ENCODE peak calls at places on chromosomes 7 and 10, in ten cellular contexts. E is heart left ventricle, Y is Peyer's patch, X is spleen, H is erythroblast, J is endothelial cell of umbilical vein, W is uterus, N is HepG2, G is IMR-90, C is breast epithelium. F is an unnamed sample.

GRCh38 chr10:80421369-80422220 is 13.2 kb downstream of the PRXL2A start:
- DNase-seq in E (no peak), Y (no peak), X (no peak), H (no peak), J (no peak), W (no peak), N (no peak), G (no peak), C (no peak), F (no peak)

GRCh38 chr10:112475565-112476233 is 28.7 kb downstream of the VTI1A start:
- DNase-seq in E (no peak), Y (no peak), X (no peak), H (no peak), J (peak), W (no peak), N (no peak), G (peak), C (no peak), F (no peak)

GRCh38 chr10:80988755-80989154 is 451.1 kb downstream of the SH2D4B start:
- DNase-seq in E (no peak), Y (no peak), X (no peak), H (no peak), J (no peak), W (no peak), N (no peak), G (no peak), C (no peak), F (no peak)

GRCh38 chr7:128705891-128706333 is 33.2 kb upstream of the CALU start:
- DNase-seq in E (no peak), Y (no peak), X (no peak), H (no peak), J (peak), W (no peak), N (no peak), G (peak), C (no peak), F (no peak)

GRCh38 chr10:17474595-17474994 is 20.2 kb upstream of the ST8SIA6 start:
- DNase-seq in E (no peak), Y (no peak), X (no peak), H (peak), J (peak), W (no peak), N (no peak), G (peak), C (no peak), F (no peak)

GRCh38 chr10:128978211-128978610 is 488.8 kb upstream of the MGMT start:
- DNase-seq in E (no peak), Y (no peak), X (peak), H (no peak), J (no peak), W (no peak), N (no peak), G (no peak), C (no peak), F (no peak)

GRCh38 chr7:50739744-50740455 is 42.8 kb downstream of the GRB10 start:
- DNase-seq in E (no peak), Y (peak), X (peak), H (no peak), J (peak), W (no peak), N (no peak), G (no peak), C (no peak), F (no peak)

GRCh38 chr7:24812313-24812945 is 55.2 kb upstream of the GSDME start:
- DNase-seq in E (no peak), Y (no peak), X (peak), H (peak), J (peak), W (peak), N (peak), G (peak), C (no peak), F (peak)

GRCh38 chr7:46871516-46871915 is 710.4 kb downstream of the TNS3 start:
- DNase-seq in E (no peak), Y (no peak), X (no peak), H (no peak), J (no peak), W (no peak), N (no peak), G (no peak), C (no peak), F (no peak)

GRCh38 chr7:48255046-48255445 is 83.8 kb downstream of the ABCA13 start:
- DNase-seq in E (no peak), Y (no peak), X (no peak), H (no peak), J (peak), W (no peak), N (no peak), G (peak), C (no peak), F (no peak)

GRCh38 chr10:121438320-121438719 is 159.9 kb downstream of the FGFR2 start:
- DNase-seq in E (no peak), Y (no peak), X (no peak), H (no peak), J (no peak), W (no peak), N (no peak), G (no peak), C (no peak), F (no peak)

GRCh38 chr10:92011560-92012214 is 88.1 kb downstream of the BTAF1 start:
- DNase-seq in E (no peak), Y (no peak), X (no peak), H (peak), J (peak), W (no peak), N (peak), G (peak), C (no peak), F (no peak)

GRCh38 chr7:28036748-28037147 is 143.8 kb downstream of the JAZF1 start:
- DNase-seq in E (no peak), Y (no peak), X (no peak), H (no peak), J (no peak), W (no peak), N (no peak), G (no peak), C (no peak), F (no peak)

GRCh38 chr10:114181971-114182370 is 2.8 kb downstream of the TDRD1 start:
- DNase-seq in E (peak), Y (no peak), X (no peak), H (no peak), J (peak), W (peak), N (no peak), G (no peak), C (peak), F (peak)

GRCh38 chr10:126012485-126012884 is 116.1 kb downstream of the FANK1 start:
- DNase-seq in E (no peak), Y (no peak), X (no peak), H (no peak), J (peak), W (no peak), N (no peak), G (peak), C (no peak), F (no peak)

GRCh38 chr7:39086638-39087360 is 109.1 kb downstream of the POU6F2 start:
- DNase-seq in E (no peak), Y (no peak), X (no peak), H (no peak), J (no peak), W (no peak), N (no peak), G (no peak), C (no peak), F (no peak)

GRCh38 chr7:48083114-48083830 is 5.8 kb upstream of the UPP1 start:
- DNase-seq in E (no peak), Y (no peak), X (no peak), H (no peak), J (no peak), W (no peak), N (no peak), G (peak), C (no peak), F (peak)

GRCh38 chr7:128113839-128114238 is 82.6 kb upstream of the LRRC4 start:
- DNase-seq in E (no peak), Y (peak), X (peak), H (no peak), J (no peak), W (no peak), N (no peak), G (no peak), C (no peak), F (no peak)

GRCh38 chr7:4239991-4240812 is 441.9 kb upstream of the FOXK1 start:
- DNase-seq in E (no peak), Y (no peak), X (peak), H (no peak), J (no peak), W (no peak), N (peak), G (no peak), C (no peak), F (no peak)

GRCh38 chr10:132706701-132707100 is 79.2 kb downstream of the NKX6-2 start:
- DNase-seq in E (peak), Y (no peak), X (peak), H (no peak), J (no peak), W (no peak), N (no peak), G (no peak), C (no peak), F (no peak)

GRCh38 chr10:3438608-3439007 is 266.0 kb upstream of the PITRM1 start:
- DNase-seq in E (no peak), Y (no peak), X (no peak), H (no peak), J (no peak), W (no peak), N (no peak), G (no peak), C (no peak), F (no peak)

GRCh38 chr10:105210546-105210945 is 569.5 kb downstream of the SORCS3 start:
- DNase-seq in E (no peak), Y (no peak), X (no peak), H (no peak), J (no peak), W (no peak), N (no peak), G (no peak), C (no peak), F (no peak)

GRCh38 chr10:81866753-81867152 is 8.2 kb upstream of the NRG3 start:
- DNase-seq in E (no peak), Y (no peak), X (no peak), H (no peak), J (peak), W (no peak), N (no peak), G (no peak), C (no peak), F (no peak)

GRCh38 chr10:122269097-122269687 is 1.9 kb upstream of the BTBD16 start:
- DNase-seq in E (no peak), Y (no peak), X (peak), H (no peak), J (no peak), W (no peak), N (no peak), G (no peak), C (no peak), F (no peak)

GRCh38 chr7:108839091-108839490 is 269.4 kb downstream of the DNAJB9 start:
- DNase-seq in E (no peak), Y (no peak), X (no peak), H (no peak), J (no peak), W (no peak), N (no peak), G (no peak), C (no peak), F (no peak)

GRCh38 chr10:42875792-42876191 is 93.2 kb downstream of the BMS1 start:
- DNase-seq in E (no peak), Y (no peak), X (no peak), H (no peak), J (no peak), W (no peak), N (no peak), G (peak), C (no peak), F (no peak)

GRCh38 chr7:5375925-5376324 is 47.7 kb downstream of the TNRC18 start:
- DNase-seq in E (no peak), Y (no peak), X (no peak), H (no peak), J (no peak), W (no peak), N (no peak), G (no peak), C (no peak), F (no peak)
- TF ChIP-seq POLR2A in E (no peak), Y (no peak), X (no peak), H (no peak), J (no peak), W (no peak), N (no peak), G (no peak), C (no peak), F (no peak)

GRCh38 chr10:62681211-62681940 is 123.1 kb upstream of the ADO start:
- DNase-seq in E (no peak), Y (peak), X (peak), H (no peak), J (no peak), W (no peak), N (peak), G (no peak), C (no peak), F (peak)
- TF ChIP-seq POLR2A in E (no peak), Y (no peak), X (no peak), H (no peak), J (no peak), W (no peak), N (no peak), G (no peak), C (no peak), F (no peak)

GRCh38 chr10:77666821-77667220 is 29.2 kb upstream of the KCNMA1 start:
- DNase-seq in E (no peak), Y (no peak), X (no peak), H (no peak), J (no peak), W (no peak), N (no peak), G (no peak), C (no peak), F (no peak)

GRCh38 chr10:77671594-77672252 is 34.1 kb upstream of the KCNMA1 start:
- DNase-seq in E (no peak), Y (no peak), X (no peak), H (no peak), J (no peak), W (no peak), N (no peak), G (no peak), C (no peak), F (no peak)

GRCh38 chr10:77670817-77671443 is 33.3 kb upstream of the KCNMA1 start:
- DNase-seq in E (no peak), Y (no peak), X (no peak), H (no peak), J (no peak), W (no peak), N (no peak), G (no peak), C (no peak), F (no peak)

GRCh38 chr10:77667426-77668324 is 30.1 kb upstream of the KCNMA1 start:
- DNase-seq in E (no peak), Y (no peak), X (no peak), H (no peak), J (no peak), W (no peak), N (no peak), G (no peak), C (no peak), F (no peak)

DNA sequence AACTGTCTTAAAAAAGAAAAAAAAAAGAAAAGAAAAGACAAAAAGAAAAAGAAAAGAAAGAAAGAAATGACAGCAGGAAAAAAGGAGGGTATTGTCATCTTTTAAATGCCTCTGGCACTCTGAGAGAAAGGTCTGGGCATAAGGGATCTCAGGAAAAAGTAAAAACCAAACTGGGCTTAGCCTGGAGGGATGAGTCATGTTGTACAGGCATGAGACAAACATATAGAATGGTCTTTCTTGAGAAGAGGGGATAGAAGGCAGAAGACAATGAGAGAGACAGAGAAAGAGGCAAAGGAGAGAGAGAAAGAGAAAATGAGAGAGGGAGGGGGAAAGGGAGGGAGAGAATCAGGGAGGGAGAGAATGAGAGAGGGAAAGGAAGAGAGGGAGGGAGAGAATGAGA is 32.3 kb upstream of the KCNMA1 start:
- DNase-seq in E (no peak), Y (no peak), X (no peak), H (no peak), J (no peak), W (no peak), N (no peak), G (peak), C (no peak), F (no peak)
- TF ChIP-seq POLR2A in E (no peak), Y (no peak), X (no peak), H (no peak), J (no peak), W (no peak), N (no peak), G (no peak), C (no peak), F (no peak)

DNA sequence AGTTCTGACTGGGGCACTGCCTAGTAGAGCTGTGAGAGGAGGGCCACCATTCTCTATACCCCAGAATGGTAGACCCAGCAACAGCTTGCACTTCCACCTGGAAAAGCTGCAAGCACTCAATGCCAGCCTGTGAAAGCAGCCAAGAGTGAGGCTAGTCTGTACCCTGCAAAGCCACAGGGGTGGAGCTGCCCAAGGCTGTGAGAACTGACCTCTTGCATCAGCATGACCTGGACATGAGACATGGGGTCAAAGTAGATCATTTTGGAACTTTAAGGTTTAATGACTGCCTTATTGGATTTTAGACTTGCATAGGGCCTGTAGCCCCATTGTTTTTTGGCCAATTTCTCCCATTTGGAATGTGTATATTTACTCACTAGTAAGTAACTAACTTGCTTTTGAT is 206.3 kb downstream of the TPK1 start:
- DNase-seq in E (no peak), Y (no peak), X (no peak), H (no peak), J (no peak), W (no peak), N (no peak), G (no peak), C (no peak), F (no peak)
- TF ChIP-seq POLR2A in E (no peak), Y (no peak), X (no peak), H (no peak), J (no peak), W (no peak), N (no peak), G (no peak), C (no peak), F (no peak)

GRCh38 chr7:75980126-75980864 is 14.1 kb downstream of the TMEM120A start:
- DNase-seq in E (peak), Y (no peak), X (peak), H (peak), J (no peak), W (peak), N (no peak), G (no peak), C (no peak), F (peak)
- TF ChIP-seq POLR2A in E (no peak), Y (no peak), X (no peak), H (no peak), J (no peak), W (no peak), N (no peak), G (no peak), C (no peak), F (peak)

GRCh38 chr7:100275120-100275519 is 32.4 kb upstream of the SPDYE3 start:
- DNase-seq in E (no peak), Y (no peak), X (no peak), H (no peak), J (no peak), W (no peak), N (no peak), G (no peak), C (no peak), F (no peak)

GRCh38 chr7:100266576-100267354 is 40.7 kb upstream of the SPDYE3 start:
- DNase-seq in E (no peak), Y (no peak), X (no peak), H (no peak), J (peak), W (no peak), N (no peak), G (no peak), C (no peak), F (no peak)

GRCh38 chr7:100267648-100268047 is 39.9 kb upstream of the SPDYE3 start:
- DNase-seq in E (no peak), Y (no peak), X (no peak), H (no peak), J (no peak), W (no peak), N (no peak), G (no peak), C (no peak), F (no peak)

DNA sequence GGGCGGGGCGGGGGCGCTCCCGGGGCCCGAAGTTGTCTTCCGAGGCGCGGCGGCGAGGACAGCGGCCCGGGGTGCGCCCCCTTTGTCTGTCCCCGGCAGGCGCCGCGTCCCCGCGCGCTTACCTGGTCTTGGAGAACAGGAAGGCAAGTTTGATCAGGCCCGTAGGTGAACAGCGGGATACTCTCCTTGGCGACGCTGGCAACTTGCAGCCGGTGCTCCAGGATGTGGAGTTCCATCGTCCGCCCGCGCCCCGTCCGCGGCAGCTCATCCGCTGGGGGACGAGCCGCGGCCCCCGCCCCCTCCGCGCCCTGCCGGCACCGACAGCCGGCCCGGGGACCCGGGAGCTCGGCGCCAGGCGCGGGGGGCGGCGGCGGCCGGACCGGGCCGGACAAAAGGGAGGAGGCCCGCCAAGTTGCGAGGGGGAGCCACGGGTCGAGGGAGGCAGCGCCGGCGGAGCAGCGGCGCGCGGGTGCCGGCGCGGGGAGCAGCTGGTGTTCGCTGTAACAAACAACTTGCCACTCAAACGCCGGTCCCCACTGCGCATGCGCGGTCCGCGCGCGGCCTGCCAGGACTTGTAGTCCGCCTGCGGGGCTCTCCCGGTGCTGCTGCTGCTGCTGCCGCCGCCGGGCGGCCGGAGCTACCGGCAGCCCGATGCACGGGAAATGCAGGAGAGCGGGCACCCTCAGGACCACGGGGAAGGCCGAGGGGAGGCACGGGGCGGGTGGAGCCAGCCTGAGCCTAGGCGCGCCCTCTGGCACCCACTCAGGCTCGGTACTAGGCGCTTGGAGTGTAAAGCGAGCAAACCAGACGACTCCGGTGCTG is 35.6 kb upstream of the SPDYE3 start:
- DNase-seq in E (peak), Y (peak), X (peak), H (peak), J (peak), W (peak), N (peak), G (peak), C (peak), F (peak)
- TF ChIP-seq POLR2A in E (peak), Y (peak), X (no peak), H (no peak), J (no peak), W (peak), N (peak), G (no peak), C (no peak), F (no peak)

GRCh38 chr7:98251844-98252639 is at the start of gene TECPR1:
- DNase-seq in E (peak), Y (peak), X (peak), H (peak), J (peak), W (peak), N (peak), G (peak), C (peak), F (peak)
- TF ChIP-seq POLR2A in E (peak), Y (peak), X (no peak), H (peak), J (peak), W (peak), N (peak), G (no peak), C (no peak), F (peak)

GRCh38 chr7:87220734-87221215 is 1.2 kb upstream of the TMEM243 start:
- DNase-seq in E (no peak), Y (no peak), X (no peak), H (peak), J (no peak), W (peak), N (no peak), G (no peak), C (no peak), F (peak)

GRCh38 chr7:87217983-87218653 is 1.4 kb downstream of the TMEM243 start:
- DNase-seq in E (no peak), Y (no peak), X (no peak), H (no peak), J (no peak), W (no peak), N (no peak), G (no peak), C (no peak), F (no peak)

GRCh38 chr7:87218941-87219544 is 489 bp downstream of the TMEM243 start:
- DNase-seq in E (peak), Y (peak), X (peak), H (no peak), J (no peak), W (peak), N (peak), G (peak), C (peak), F (peak)

GRCh38 chr7:87220026-87220733 is 648 bp upstream of the TMEM243 start:
- DNase-seq in E (peak), Y (peak), X (peak), H (peak), J (peak), W (peak), N (peak), G (peak), C (peak), F (peak)

GRCh38 chr7:87219545-87220025 is at the start of gene TMEM243:
- DNase-seq in E (peak), Y (peak), X (peak), H (peak), J (peak), W (peak), N (peak), G (peak), C (peak), F (peak)
- TF ChIP-seq POLR2A in E (peak), Y (peak), X (peak), H (no peak), J (peak), W (peak), N (peak), G (peak), C (peak), F (peak)

GRCh38 chr7:130896051-130896881 is 162.3 kb upstream of the KLF14 start:
- DNase-seq in E (no peak), Y (no peak), X (no peak), H (no peak), J (no peak), W (no peak), N (no peak), G (peak), C (no peak), F (no peak)
- TF ChIP-seq POLR2A in E (no peak), Y (no peak), X (no peak), H (no peak), J (no peak), W (no peak), N (no peak), G (no peak), C (no peak), F (no peak)

F was measured in transverse colon.